ENCODE peak calls at places on chromosome 15, in seven cellular contexts. A, F, X, L, U, S and Z are unnamed samples.
A peak's percentile ranks its signal among the peaks of the same experiment; 100 is the strongest.

GRCh38 chr15:81473946-81474345 is 99.9 kb upstream of the TMC3 start:
- DNase-seq in A (no peak), F (no peak), X (no peak), L (no peak), U (no peak), S (no peak), Z (no peak)

GRCh38 chr15:66505430-66505811 is 295 bp downstream of the ZWILCH start:
- DNase-seq in A (no peak), F (no peak), X (no peak), L (no peak), U (peak; percentile 65), S (no peak), Z (no peak)

GRCh38 chr15:65365229-65365628 is 12.6 kb downstream of the IGDCC3 start:
- DNase-seq in A (no peak), F (peak; percentile 20), X (no peak), L (no peak), U (no peak), S (no peak), Z (no peak)

GRCh38 chr15:66147440-66147839 is 106.1 kb downstream of the MEGF11 start:
- DNase-seq in A (no peak), F (no peak), X (no peak), L (no peak), U (no peak), S (no peak), Z (no peak)

GRCh38 chr15:38070778-38071177 is 136.3 kb downstream of the TMCO5A start:
- DNase-seq in A (no peak), F (no peak), X (no peak), L (no peak), U (peak; percentile 20), S (no peak), Z (no peak)

GRCh38 chr15:31004220-31004733 is 12.8 kb upstream of the MTMR10 start:
- DNase-seq in A (peak; percentile 36), F (no peak), X (no peak), L (no peak), U (peak; percentile 17), S (no peak), Z (no peak)

GRCh38 chr15:90871097-90871715 is 2.8 kb downstream of the FURIN start:
- DNase-seq in A (no peak), F (peak; percentile 88), X (peak; percentile 71), L (no peak), U (peak; percentile 38), S (no peak), Z (no peak)

GRCh38 chr15:59222906-59223579 is 16.4 kb downstream of the LDHAL6B start:
- DNase-seq in A (no peak), F (no peak), X (no peak), L (no peak), U (no peak), S (no peak), Z (no peak)

GRCh38 chr15:90126457-90127435 is 24.5 kb upstream of the IDH2 start:
- DNase-seq in A (peak; percentile 70), F (peak; percentile 37), X (no peak), L (no peak), U (peak; percentile 17), S (no peak), Z (no peak)

GRCh38 chr15:70189826-70190225 is 92.1 kb upstream of the TLE3 start:
- DNase-seq in A (no peak), F (no peak), X (no peak), L (no peak), U (no peak), S (no peak), Z (no peak)

GRCh38 chr15:101827257-101827656 is 15.3 kb downstream of the OR4F15 start:
- DNase-seq in A (no peak), F (no peak), X (no peak), L (no peak), U (peak; percentile 63), S (no peak), Z (no peak)

GRCh38 chr15:47682661-47683060 is 34.6 kb upstream of the SEMA6D start:
- DNase-seq in A (no peak), F (no peak), X (no peak), L (no peak), U (no peak), S (no peak), Z (no peak)

GRCh38 chr15:73140154-73140553 is 87.9 kb downstream of the NEO1 start:
- DNase-seq in A (no peak), F (no peak), X (no peak), L (no peak), U (no peak), S (no peak), Z (no peak)

GRCh38 chr15:76418352-76419140 is 82.0 kb downstream of the ISL2 start:
- DNase-seq in A (no peak), F (no peak), X (no peak), L (no peak), U (no peak), S (no peak), Z (no peak)

GRCh38 chr15:38895326-38896282 is 331.0 kb upstream of the RASGRP1 start:
- DNase-seq in A (no peak), F (no peak), X (no peak), L (no peak), U (peak; percentile 90), S (no peak), Z (no peak)

GRCh38 chr15:62296756-62297507 is 131.8 kb upstream of the C2CD4B start:
- DNase-seq in A (no peak), F (no peak), X (no peak), L (no peak), U (no peak), S (no peak), Z (no peak)

GRCh38 chr15:76200641-76201105 is 110.6 kb downstream of the ETFA start:
- DNase-seq in A (peak; percentile 41), F (no peak), X (no peak), L (peak; percentile 17), U (no peak), S (no peak), Z (no peak)

GRCh38 chr15:86624261-86625036 is 544.8 kb downstream of the AGBL1 start:
- DNase-seq in A (no peak), F (no peak), X (peak; percentile 83), L (peak; percentile 29), U (peak; percentile 94), S (peak; percentile 45), Z (peak; percentile 36)

GRCh38 chr15:85583404-85584390 is 203.3 kb downstream of the AKAP13 start:
- DNase-seq in A (peak; percentile 66), F (no peak), X (no peak), L (no peak), U (peak; percentile 70), S (peak; percentile 72), Z (no peak)

GRCh38 chr15:28991236-28992171 is 105.7 kb downstream of the APBA2 start:
- DNase-seq in A (no peak), F (no peak), X (no peak), L (no peak), U (no peak), S (no peak), Z (no peak)

GRCh38 chr15:40471105-40471777 is 457 bp downstream of the CHST14 start:
- DNase-seq in A (no peak), F (peak; percentile 86), X (no peak), L (peak; percentile 33), U (peak; percentile 36), S (no peak), Z (no peak)

GRCh38 chr15:91342091-91342490 is 242.0 kb downstream of the SV2B start:
- DNase-seq in A (no peak), F (no peak), X (no peak), L (no peak), U (no peak), S (no peak), Z (no peak)

GRCh38 chr15:23422946-23423708 is 23.9 kb downstream of the GOLGA6L2 start:
- DNase-seq in A (no peak), F (no peak), X (no peak), L (no peak), U (peak; percentile 6), S (no peak), Z (no peak)

GRCh38 chr15:98147415-98147814 is 186.9 kb downstream of the ARRDC4 start:
- DNase-seq in A (no peak), F (no peak), X (no peak), L (no peak), U (no peak), S (no peak), Z (no peak)

GRCh38 chr15:90200534-90201139 is 493 bp upstream of the SEMA4B start:
- DNase-seq in A (no peak), F (no peak), X (no peak), L (no peak), U (no peak), S (no peak), Z (no peak)

GRCh38 chr15:45645026-45645980 is 10.5 kb downstream of the SQOR start:
- DNase-seq in A (no peak), F (no peak), X (no peak), L (no peak), U (peak; percentile 74), S (no peak), Z (no peak)

GRCh38 chr15:50798684-50799083 is 33.2 kb upstream of the SPPL2A start:
- DNase-seq in A (no peak), F (no peak), X (peak; percentile 63), L (no peak), U (peak; percentile 12), S (no peak), Z (no peak)

DNA sequence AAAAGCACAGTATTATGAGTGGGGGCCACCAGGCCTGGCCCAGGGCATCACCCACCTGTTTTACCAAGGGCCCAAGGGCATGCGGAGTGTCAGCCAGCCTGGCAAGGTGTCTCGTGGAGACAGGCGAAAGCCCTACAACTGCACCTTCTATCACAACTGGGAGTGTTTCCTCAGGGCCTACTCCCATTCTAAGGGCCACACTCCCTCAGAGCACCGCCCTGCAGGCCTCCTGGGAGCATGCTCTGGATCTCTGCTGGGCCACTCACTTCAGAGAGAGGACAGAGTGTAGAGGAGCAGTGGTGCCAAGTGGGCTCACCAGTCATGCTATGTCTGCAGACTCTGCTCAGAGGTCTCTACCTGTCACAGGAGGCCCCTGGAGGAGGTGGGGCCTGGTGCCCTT is 21.2 kb upstream of the CLK3 start:
- DNase-seq in A (no peak), F (no peak), X (no peak), L (no peak), U (no peak), S (no peak), Z (no peak)
- H3K27ac ChIP-seq in A (no peak overlapping the region), F (no peak overlapping the region), X (no peak overlapping the region), L (no peak overlapping the region), U (no peak overlapping the region), S (no peak overlapping the region), Z (no peak overlapping the region)

GRCh38 chr15:61195116-61196002 is 33.7 kb downstream of the RORA start:
- DNase-seq in A (no peak), F (no peak), X (no peak), L (no peak), U (peak; percentile 29), S (no peak), Z (no peak)
- TF ChIP-seq CTCF in A (peak; percentile 65), F (peak; percentile 64), X (no peak), L (peak; percentile 48), U (peak; percentile 54), S (peak; percentile 56), Z (peak; percentile 62)

DNA sequence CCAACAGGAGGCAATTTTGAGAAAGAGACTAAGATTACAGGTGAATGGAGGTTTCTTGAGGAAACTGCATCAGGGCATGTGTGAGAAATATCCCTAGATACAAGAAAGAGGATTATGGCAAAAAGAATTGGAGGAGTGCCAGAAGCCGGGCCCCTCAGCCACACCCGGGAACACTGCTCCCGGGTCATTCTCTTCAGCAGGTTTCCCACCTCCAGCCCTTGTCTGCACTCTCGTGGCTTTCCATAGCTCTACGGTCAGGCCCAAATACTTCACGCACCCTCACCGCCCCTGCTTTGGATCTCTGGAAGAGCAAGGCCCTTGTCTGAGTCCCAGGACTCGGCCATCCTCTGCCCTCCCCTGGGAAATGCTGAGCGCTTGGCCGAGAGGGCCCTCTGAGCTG is 38.7 kb upstream of the SPTBN5 start:
- DNase-seq in A (no peak), F (no peak), X (no peak), L (no peak), U (no peak), S (no peak), Z (no peak)
- H3K27ac ChIP-seq in A (peak overlapping the region; percentile 21), F (no peak overlapping the region), X (no peak overlapping the region), L (peak overlapping the region; percentile 17), U (no peak overlapping the region), S (peak overlapping the region; percentile 77), Z (no peak overlapping the region)

GRCh38 chr15:82709421-82710207 is at the start of gene AP3B2:
- DNase-seq in A (peak; percentile 68), F (peak; percentile 90), X (peak; percentile 74), L (peak; percentile 47), U (peak; percentile 55), S (peak; percentile 85), Z (peak; percentile 87)
- TF ChIP-seq CTCF in A (no peak), F (no peak), X (no peak), L (no peak), U (no peak), S (no peak), Z (no peak)